ENCODE peak calls at places on chromosome 21, in six cellular contexts. D, M, Y, H, Z and Q are unnamed samples.

GRCh38 chr21:38323721-38324591 is 67.2 kb downstream of the KCNJ15 start:
- DNase-seq in Y (peak), Z (no peak), H (peak), D (no peak), M (peak), Q (peak)

GRCh38 chr21:16159971-16160350 is 430.2 kb downstream of the USP25 start:
- DNase-seq in Y (no peak), D (no peak), M (no peak), H (no peak), Z (no peak), Q (no peak)

GRCh38 chr21:32844653-32845443 is 73.3 kb upstream of the PAXBP1 start:
- DNase-seq in M (peak), Z (no peak), Y (no peak), D (no peak), H (no peak), Q (peak)

GRCh38 chr21:18499761-18500376 is 96.3 kb upstream of the TMPRSS15 start:
- DNase-seq in M (peak), Y (peak), D (peak), H (no peak), Z (no peak), Q (no peak)

GRCh38 chr21:37855568-37856391 is 60.5 kb downstream of the KCNJ6 start:
- DNase-seq in M (no peak), Z (no peak), Y (no peak), D (no peak), H (no peak), Q (peak)

GRCh38 chr21:46054447-46054846 is 43.5 kb upstream of the COL6A2 start:
- DNase-seq in Z (no peak), M (no peak), D (no peak), Y (no peak), H (no peak), Q (no peak)

GRCh38 chr21:42397291-42398129 is 1.7 kb upstream of the TMPRSS3 start:
- DNase-seq in Y (no peak), M (no peak), H (no peak), D (no peak), Z (no peak), Q (no peak)

GRCh38 chr21:45938453-45938755 is 43.2 kb upstream of the COL6A1 start:
- DNase-seq in H (no peak), M (no peak), D (no peak), Z (no peak), Y (no peak), Q (no peak)

GRCh38 chr21:44589586-44590305 is 2.6 kb downstream of the KRTAP10-6 start:
- DNase-seq in D (no peak), H (no peak), Y (no peak), M (no peak), Z (no peak), Q (no peak)

GRCh38 chr21:29342394-29342957 is 43.8 kb downstream of the BACH1 start:
- DNase-seq in M (no peak), D (peak), Y (peak), H (no peak), Z (peak), Q (peak)

GRCh38 chr21:27248791-27249190 is 281.9 kb upstream of the ADAMTS5 start:
- DNase-seq in M (no peak), D (no peak), H (no peak), Z (no peak), Y (no peak), Q (no peak)

GRCh38 chr21:42258150-42258884 is 39.4 kb downstream of the ABCG1 start:
- DNase-seq in M (peak), D (peak), H (no peak), Y (peak), Z (peak), Q (no peak)

GRCh38 chr21:32819702-32820101 is 48.1 kb upstream of the PAXBP1 start:
- DNase-seq in M (no peak), D (peak), Z (no peak), Y (no peak), H (no peak), Q (peak)

GRCh38 chr21:17853393-17854275 is 34.5 kb upstream of the C21orf91 start:
- DNase-seq in M (no peak), H (no peak), Y (no peak), Z (no peak), D (no peak), Q (no peak)

GRCh38 chr21:21238882-21239400 is 240.7 kb downstream of the NCAM2 start:
- DNase-seq in M (no peak), H (no peak), Y (no peak), Z (no peak), D (no peak), Q (no peak)

GRCh38 chr21:36850372-36850771 is 116.1 kb downstream of the HLCS start:
- DNase-seq in M (no peak), H (no peak), Z (no peak), Y (no peak), D (no peak), Q (no peak)

GRCh38 chr21:43825936-43826622 is 36.7 kb downstream of the RRP1 start:
- DNase-seq in H (peak), D (no peak), Z (peak), M (no peak), Y (no peak), Q (no peak)

GRCh38 chr21:35002879-35003722 is 46.0 kb downstream of the RUNX1 start:
- DNase-seq in D (no peak), M (no peak), Z (no peak), H (no peak), Y (no peak), Q (no peak)

GRCh38 chr21:14989359-14989758 is 75.4 kb downstream of the NRIP1 start:
- DNase-seq in M (no peak), D (peak), Y (no peak), Z (no peak), H (no peak), Q (no peak)

GRCh38 chr21:34022557-34023335 is 50.6 kb upstream of the MRPS6 start:
- DNase-seq in D (no peak), H (no peak), Z (no peak), M (peak), Y (peak), Q (no peak)

GRCh38 chr21:42021751-42022430 is 11.7 kb upstream of the ZBTB21 start:
- DNase-seq in D (no peak), Z (no peak), Y (no peak), H (no peak), M (peak), Q (no peak)

GRCh38 chr21:29470397-29470796 is 171.7 kb downstream of the BACH1 start:
- DNase-seq in D (no peak), H (no peak), Z (no peak), M (no peak), Y (no peak), Q (no peak)

GRCh38 chr21:25280061-25280460 is 327.2 kb downstream of the MRPL39 start:
- DNase-seq in H (no peak), Y (no peak), D (no peak), M (no peak), Z (no peak), Q (no peak)

GRCh38 chr21:26597981-26598380 is 24.9 kb upstream of the CYYR1 start:
- DNase-seq in Y (no peak), Z (no peak), M (no peak), D (no peak), H (no peak), Q (no peak)

GRCh38 chr21:34797926-34798595 is 129.3 kb downstream of the CLIC6 start:
- DNase-seq in Z (no peak), M (no peak), D (no peak), H (no peak), Y (no peak), Q (no peak)

GRCh38 chr21:45987121-45987711 is 5.6 kb downstream of the COL6A1 start:
- DNase-seq in M (no peak), D (no peak), Y (no peak), Z (peak), H (no peak), Q (no peak)

GRCh38 chr21:44880762-44881585 is 7.5 kb upstream of the PTTG1IP start:
- DNase-seq in M (no peak), Y (no peak), Z (no peak), D (no peak), H (no peak), Q (no peak)

GRCh38 chr21:31660134-31660565 is 657 bp downstream of the SOD1 start:
- DNase-seq in D (peak), Y (no peak), H (no peak), Z (no peak), M (no peak), Q (peak)

GRCh38 chr21:34889537-34890257 is 159.4 kb downstream of the RUNX1 start:
- DNase-seq in M (peak), Y (peak), D (peak), Z (peak), H (no peak), Q (no peak)

GRCh38 chr21:44932366-44933181 is 7.3 kb upstream of the SLX9 start:
- DNase-seq in Y (peak), M (no peak), D (no peak), H (no peak), Z (peak), Q (no peak)

GRCh38 chr21:23951251-23951650 is 1656.0 kb downstream of the MRPL39 start:
- DNase-seq in Z (no peak), D (no peak), Y (no peak), M (no peak), H (no peak), Q (no peak)